ENCODE peak calls at places on chromosomes 2 and 18, in four cellular contexts. T is omental fat pad, P is thoracic aorta, I is pancreas. C is an unnamed sample.

GRCh38 chr2:7621018-7621814 is 704.0 kb downstream of the RNF144A start:
- DNase-seq in T (no peak), I (no peak), P (no peak), C (no peak)

GRCh38 chr2:194346189-194346588 is 1310.8 kb upstream of the SLC39A10 start:
- DNase-seq in P (no peak), T (no peak), I (no peak), C (no peak)

GRCh38 chr2:88600038-88600465 is 27.2 kb downstream of the EIF2AK3 start:
- DNase-seq in T (no peak), I (no peak), P (no peak), C (peak; percentile 93)

GRCh38 chr2:225091336-225091735 is 49.1 kb upstream of the DOCK10 start:
- DNase-seq in T (no peak), I (no peak), P (no peak), C (peak; percentile 98)

GRCh38 chr2:166257859-166258258 is 117.9 kb downstream of the SCN9A start:
- DNase-seq in T (no peak), P (no peak), I (no peak), C (no peak)

GRCh38 chr2:68925298-68925885 is 27.3 kb downstream of the GKN2 start:
- DNase-seq in I (no peak), P (no peak), T (no peak), C (peak; percentile 35)

GRCh38 chr2:15870565-15870964 is 69.8 kb upstream of the MYCN start:
- DNase-seq in I (no peak), P (no peak), T (no peak), C (no peak)

GRCh38 chr2:12596771-12597170 is 120.0 kb upstream of the TRIB2 start:
- DNase-seq in P (no peak), T (no peak), I (no peak), C (no peak)

GRCh38 chr2:43169987-43170732 is 56.2 kb downstream of the ZFP36L2 start:
- DNase-seq in P (no peak), T (no peak), I (no peak), C (no peak)

GRCh38 chr2:180696005-180696404 is 284.4 kb upstream of the UBE2E3 start:
- DNase-seq in I (no peak), P (no peak), T (no peak), C (no peak)

GRCh38 chr18:61679836-61680235 is 213.0 kb downstream of the RNF152 start:
- DNase-seq in I (no peak), P (no peak), T (no peak), C (no peak)

GRCh38 chr18:2846638-2847340 is at the start of gene EMILIN2:
- DNase-seq in I (peak; percentile 73), P (peak; percentile 41), T (peak; percentile 55), C (no peak)

GRCh38 chr2:225010804-225011203 is 31.5 kb downstream of the DOCK10 start:
- DNase-seq in P (no peak), I (no peak), T (no peak), C (peak; percentile 84)

GRCh38 chr2:240174496-240174895 is 34.0 kb upstream of the OTOS start:
- DNase-seq in I (no peak), P (no peak), T (no peak), C (no peak)

GRCh38 chr2:67842375-67842959 is 220.3 kb downstream of the C1D start:
- DNase-seq in P (no peak), T (no peak), I (no peak), C (no peak)

GRCh38 chr2:63052411-63053234 is 2.0 kb downstream of the OTX1 start:
- DNase-seq in I (no peak), T (no peak), P (no peak), C (no peak)

GRCh38 chr18:58128286-58129018 is 84.4 kb downstream of the NEDD4L start:
- DNase-seq in P (no peak), T (no peak), I (no peak), C (no peak)

GRCh38 chr2:33521791-33522281 is 45.4 kb downstream of the RASGRP3 start:
- DNase-seq in P (peak; percentile 8), T (no peak), I (no peak), C (no peak)

GRCh38 chr2:124534015-124534414 is 508.9 kb downstream of the CNTNAP5 start:
- DNase-seq in P (no peak), I (no peak), T (no peak), C (no peak)
- TF ChIP-seq CTCF in P (no peak), I (no peak), T (no peak), C (no peak)

GRCh38 chr2:219433666-219434467 is 776 bp upstream of the SPEG start:
- DNase-seq in P (no peak), T (no peak), I (no peak), C (peak; percentile 59)

GRCh38 chr2:219434468-219434717 is 250 bp upstream of the SPEG start:
- DNase-seq in I (no peak), P (no peak), T (no peak), C (no peak)

GRCh38 chr2:219428469-219428868 is 6.2 kb upstream of the SPEG start:
- DNase-seq in T (no peak), I (no peak), P (no peak), C (no peak)

GRCh38 chr2:219429958-219430586 is 4.6 kb upstream of the SPEG start:
- DNase-seq in P (no peak), T (no peak), I (no peak), C (no peak)

GRCh38 chr2:219430633-219431615 is 3.7 kb upstream of the SPEG start:
- DNase-seq in I (no peak), P (no peak), T (no peak), C (peak; percentile 31)
- TF ChIP-seq CTCF in I (no peak), P (peak; percentile 32), T (no peak), C (peak; percentile 62)

GRCh38 chr2:30406853-30407252 is 40.2 kb upstream of the LCLAT1 start:
- DNase-seq in I (no peak), T (no peak), P (no peak), C (no peak)

GRCh38 chr2:30410217-30410616 is 36.8 kb upstream of the LCLAT1 start:
- DNase-seq in T (no peak), P (no peak), I (no peak), C (peak; percentile 63)

GRCh38 chr2:30412392-30413321 is 34.4 kb upstream of the LCLAT1 start:
- DNase-seq in T (no peak), P (no peak), I (no peak), C (no peak)

GRCh38 chr2:30405266-30405592 is 41.8 kb upstream of the LCLAT1 start:
- DNase-seq in I (no peak), T (no peak), P (no peak), C (no peak)

DNA sequence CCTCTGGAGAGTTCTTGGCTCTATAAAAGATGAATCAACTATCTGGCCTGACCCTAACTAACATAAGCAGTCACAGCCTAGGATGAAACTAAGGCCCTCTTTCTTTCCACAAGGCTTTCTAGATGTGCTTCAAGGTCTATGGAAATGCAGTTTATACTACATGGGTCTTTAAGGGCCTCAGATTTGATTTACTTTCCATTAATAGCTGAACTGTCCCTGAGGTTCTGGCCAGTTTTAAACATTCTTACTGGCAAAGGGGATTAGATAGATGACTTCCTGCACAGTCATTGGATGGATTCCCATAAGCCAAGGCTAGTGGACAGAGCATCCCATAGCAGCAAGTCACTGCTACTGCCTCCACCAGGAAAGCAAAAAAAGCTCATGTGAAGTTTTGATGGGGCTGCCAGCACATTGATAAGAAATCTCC is 38.1 kb upstream of the LCLAT1 start:
- DNase-seq in P (no peak), T (no peak), I (no peak), C (peak; percentile 78)
- TF ChIP-seq CTCF in P (no peak), T (no peak), I (no peak), C (peak; percentile 35)

GRCh38 chr2:1900736-1901135 is 156.4 kb upstream of the PXDN start:
- DNase-seq in T (no peak), P (no peak), I (no peak), C (no peak)
- TF ChIP-seq CTCF in T (no peak), P (no peak), I (no peak), C (no peak)

GRCh38 chr2:216661639-216662375 is 28.6 kb downstream of the IGFBP2 start:
- DNase-seq in P (no peak), T (no peak), I (no peak), C (no peak)
- TF ChIP-seq CTCF in P (no peak), T (no peak), I (no peak), C (peak; percentile 57)